ENCODE peak calls at places on chromosomes 13 and 19, in five cellular contexts. One of them, this sample, is unnamed.

GRCh38 chr13:51849145-51850101 is 4.4 kb upstream of the TMEM272 start:
- DNase-seq in GM12865: peak; percentile 51
- DNase-seq in BJ: no peak
- DNase-seq in A673: peak; percentile 59
- DNase-seq in left ventricle myocardium inferior: peak; percentile 35
- DNase-seq in this sample: no peak

GRCh38 chr13:36979361-36980040 is 19.6 kb downstream of the ALG5 start:
- DNase-seq in left ventricle myocardium inferior: no peak
- DNase-seq in BJ: no peak
- DNase-seq in GM12865: no peak
- DNase-seq in A673: no peak
- DNase-seq in this sample: no peak

GRCh38 chr19:22784051-22784450 is at the start of gene ZNF99:
- DNase-seq in left ventricle myocardium inferior: peak; percentile 74
- DNase-seq in BJ: no peak
- DNase-seq in A673: no peak
- DNase-seq in GM12865: no peak
- DNase-seq in this sample: no peak

GRCh38 chr19:43699506-43700367 is 16.1 kb upstream of the IRGC start:
- DNase-seq in BJ: no peak
- DNase-seq in GM12865: no peak
- DNase-seq in A673: peak; percentile 49
- DNase-seq in left ventricle myocardium inferior: peak; percentile 23
- DNase-seq in this sample: no peak

GRCh38 chr13:44876782-44877324 is 112.4 kb downstream of the NUFIP1 start:
- DNase-seq in left ventricle myocardium inferior: no peak
- DNase-seq in A673: no peak
- DNase-seq in BJ: no peak
- DNase-seq in GM12865: peak; percentile 3
- DNase-seq in this sample: no peak

GRCh38 chr19:50205681-50206138 is 2.3 kb downstream of the MYH14 start:
- DNase-seq in A673: no peak
- DNase-seq in left ventricle myocardium inferior: no peak
- DNase-seq in BJ: no peak
- DNase-seq in GM12865: no peak
- DNase-seq in this sample: no peak

GRCh38 chr19:55626350-55626749 is 2.0 kb upstream of the ZNF784 start:
- DNase-seq in A673: no peak
- DNase-seq in BJ: no peak
- DNase-seq in left ventricle myocardium inferior: no peak
- DNase-seq in GM12865: peak; percentile 80
- DNase-seq in this sample: no peak

GRCh38 chr19:47353307-47353712 is 4.2 kb downstream of the DHX34 start:
- DNase-seq in BJ: no peak
- DNase-seq in left ventricle myocardium inferior: peak; percentile 49
- DNase-seq in A673: no peak
- DNase-seq in GM12865: no peak
- DNase-seq in this sample: no peak

GRCh38 chr19:49335071-49335783 is at the start of gene CD37:
- DNase-seq in BJ: no peak
- DNase-seq in A673: no peak
- DNase-seq in left ventricle myocardium inferior: no peak
- DNase-seq in GM12865: peak; percentile 80
- DNase-seq in this sample: no peak

GRCh38 chr19:40601061-40601973 is at the start of gene LTBP4:
- DNase-seq in left ventricle myocardium inferior: peak; percentile 78
- DNase-seq in BJ: no peak
- DNase-seq in A673: peak; percentile 59
- DNase-seq in GM12865: no peak
- DNase-seq in this sample: no peak

GRCh38 chr19:40603719-40604646 is 2.8 kb downstream of the LTBP4 start:
- DNase-seq in A673: peak; percentile 100
- DNase-seq in left ventricle myocardium inferior: peak; percentile 98
- DNase-seq in GM12865: peak; percentile 98
- DNase-seq in BJ: peak; percentile 85
- DNase-seq in this sample: peak; percentile 72

GRCh38 chr19:40605201-40605971 is 4.2 kb downstream of the LTBP4 start:
- DNase-seq in GM12865: peak; percentile 90
- DNase-seq in left ventricle myocardium inferior: peak; percentile 72
- DNase-seq in BJ: no peak
- DNase-seq in A673: peak; percentile 86
- DNase-seq in this sample: no peak

GRCh38 chr19:40604647-40605200 is 3.6 kb downstream of the LTBP4 start:
- DNase-seq in left ventricle myocardium inferior: no peak
- DNase-seq in BJ: no peak
- DNase-seq in GM12865: peak; percentile 40
- DNase-seq in A673: no peak
- DNase-seq in this sample: no peak

DNA sequence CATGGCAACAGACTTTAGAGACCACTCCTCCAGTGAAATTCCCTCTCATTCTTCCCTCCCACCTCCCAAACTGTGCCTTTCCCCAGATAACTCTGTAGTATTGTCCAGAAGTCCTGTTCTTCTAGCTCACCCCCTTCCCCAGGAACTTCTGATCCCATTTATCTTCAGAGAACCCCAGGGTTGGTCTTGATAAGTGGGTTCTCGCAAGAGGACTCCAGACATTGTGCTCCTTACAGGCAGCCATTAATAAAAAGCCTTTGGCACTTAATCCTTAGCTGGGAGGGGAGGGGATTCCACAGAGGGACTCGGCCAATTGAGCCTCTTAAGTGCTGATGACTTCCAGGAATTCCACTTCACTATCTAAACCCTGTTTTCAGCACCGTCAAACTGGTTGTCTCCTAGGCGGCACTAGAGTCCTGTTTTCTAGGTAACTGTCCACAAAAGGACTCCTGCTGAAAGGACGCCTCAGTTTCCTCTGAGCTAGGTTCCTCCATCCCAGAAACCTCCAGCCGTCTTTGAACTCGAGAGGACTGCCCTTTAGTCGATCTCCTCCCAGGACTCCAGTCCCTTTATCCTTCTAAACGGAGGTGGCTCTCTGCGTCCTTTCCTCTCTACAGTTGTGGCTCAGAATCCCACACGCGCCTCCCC is 2.0 kb downstream of the LTBP4 start:
- DNase-seq in A673: peak; percentile 76
- DNase-seq in BJ: no peak
- DNase-seq in left ventricle myocardium inferior: no peak
- DNase-seq in GM12865: no peak
- DNase-seq in this sample: no peak
- TF ChIP-seq CTCF in A673: no peak
- TF ChIP-seq CTCF in BJ: peak; percentile 20
- TF ChIP-seq CTCF in left ventricle myocardium inferior: no peak
- TF ChIP-seq CTCF in GM12865: no peak
- TF ChIP-seq CTCF in this sample: no peak

DNA sequence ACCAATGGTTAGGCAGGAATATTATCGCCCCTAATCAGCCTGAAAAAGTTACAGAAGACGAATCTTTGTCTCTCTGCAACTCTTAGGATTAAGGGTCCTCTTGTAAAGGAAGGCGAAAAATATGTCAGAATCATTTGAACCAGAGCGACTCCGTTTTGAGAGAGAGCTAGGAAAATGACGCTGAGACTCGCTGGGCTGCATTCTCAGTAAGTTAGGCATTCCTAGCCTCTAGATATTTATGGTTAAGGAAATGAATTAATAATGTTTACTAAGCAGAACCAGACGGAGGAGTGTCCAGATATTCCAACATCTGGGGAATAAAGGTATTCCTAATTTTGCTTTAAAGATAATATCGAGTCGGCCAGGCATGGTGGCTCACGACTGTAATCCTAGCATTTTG is 755 bp upstream of the ZNF726 start:
- DNase-seq in A673: no peak
- DNase-seq in left ventricle myocardium inferior: no peak
- DNase-seq in BJ: no peak
- DNase-seq in GM12865: no peak
- DNase-seq in this sample: no peak
- H3K4me3 ChIP-seq in A673: no peak overlapping the region
- H3K4me3 ChIP-seq in left ventricle myocardium inferior: peak overlapping the region; percentile 77
- H3K4me3 ChIP-seq in BJ: peak overlapping the region; percentile 69
- H3K4me3 ChIP-seq in GM12865: no peak overlapping the region
- H3K4me3 ChIP-seq in this sample: peak overlapping the region; percentile 76

DNA sequence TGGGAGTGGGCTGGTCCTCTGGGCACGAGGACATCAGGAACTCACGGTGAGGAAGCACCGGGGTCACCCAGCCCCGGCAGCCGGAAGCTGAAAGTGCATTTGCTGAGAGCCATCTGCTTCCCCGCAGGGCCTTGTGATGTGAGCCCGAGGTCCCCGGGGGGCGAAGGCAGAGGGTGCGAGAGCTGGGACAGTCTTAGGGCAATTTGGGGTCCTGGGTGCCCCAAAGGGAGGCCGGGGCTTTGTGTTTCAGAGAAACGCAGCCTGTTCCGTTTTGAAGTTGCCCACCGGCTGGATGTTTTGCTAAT is 4.8 kb downstream of the F2RL3 start:
- DNase-seq in GM12865: peak; percentile 61
- DNase-seq in left ventricle myocardium inferior: no peak
- DNase-seq in A673: no peak
- DNase-seq in BJ: no peak
- DNase-seq in this sample: no peak
- TF ChIP-seq CTCF in GM12865: no peak
- TF ChIP-seq CTCF in left ventricle myocardium inferior: no peak
- TF ChIP-seq CTCF in A673: no peak
- TF ChIP-seq CTCF in BJ: no peak
- TF ChIP-seq CTCF in this sample: no peak

GRCh38 chr19:2330255-2330631 is 1.8 kb downstream of the SPPL2B start:
- DNase-seq in GM12865: no peak
- DNase-seq in A673: no peak
- DNase-seq in left ventricle myocardium inferior: no peak
- DNase-seq in BJ: no peak
- DNase-seq in this sample: no peak

GRCh38 chr19:2328401-2329161 is at the start of the genes LSM7 and SPPL2B:
- DNase-seq in left ventricle myocardium inferior: peak; percentile 90
- DNase-seq in GM12865: peak; percentile 95
- DNase-seq in BJ: peak; percentile 38
- DNase-seq in A673: peak; percentile 94
- DNase-seq in this sample: no peak

GRCh38 chr19:2329162-2329505 is 650 bp downstream of the SPPL2B start:
- DNase-seq in A673: no peak
- DNase-seq in GM12865: no peak
- DNase-seq in BJ: no peak
- DNase-seq in left ventricle myocardium inferior: no peak
- DNase-seq in this sample: no peak

GRCh38 chr19:2330632-2331284 is 2.3 kb downstream of the SPPL2B start:
- DNase-seq in BJ: no peak
- DNase-seq in A673: no peak
- DNase-seq in left ventricle myocardium inferior: no peak
- DNase-seq in GM12865: no peak
- DNase-seq in this sample: no peak

DNA sequence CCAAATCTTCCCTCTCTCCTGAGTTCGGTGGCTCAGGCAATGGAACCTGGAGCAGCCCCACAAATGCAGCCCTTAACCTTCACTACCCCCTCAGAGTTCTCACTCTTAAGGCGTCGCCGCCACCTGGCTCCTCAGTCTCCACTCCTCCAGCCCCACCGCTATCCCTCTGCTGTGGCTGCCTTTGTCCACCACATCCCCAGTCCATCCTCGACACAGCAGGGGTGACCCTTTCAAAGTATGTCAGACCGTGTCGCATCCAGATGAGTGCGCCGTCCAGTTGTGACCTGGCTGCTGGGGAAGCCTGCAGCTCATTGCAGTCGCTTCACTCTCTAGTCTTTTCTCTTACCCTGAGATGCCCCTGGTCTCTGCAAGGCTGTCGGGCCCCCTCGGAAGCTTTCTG is 1.0 kb downstream of the SPPL2B start:
- DNase-seq in BJ: no peak
- DNase-seq in GM12865: no peak
- DNase-seq in A673: no peak
- DNase-seq in left ventricle myocardium inferior: no peak
- DNase-seq in this sample: no peak
- H3K4me3 ChIP-seq in BJ: peak overlapping the region; percentile 95
- H3K4me3 ChIP-seq in GM12865: peak overlapping the region; percentile 89
- H3K4me3 ChIP-seq in A673: peak overlapping the region; percentile 99
- H3K4me3 ChIP-seq in left ventricle myocardium inferior: peak overlapping the region; percentile 97
- H3K4me3 ChIP-seq in this sample: peak overlapping the region; percentile 98

DNA sequence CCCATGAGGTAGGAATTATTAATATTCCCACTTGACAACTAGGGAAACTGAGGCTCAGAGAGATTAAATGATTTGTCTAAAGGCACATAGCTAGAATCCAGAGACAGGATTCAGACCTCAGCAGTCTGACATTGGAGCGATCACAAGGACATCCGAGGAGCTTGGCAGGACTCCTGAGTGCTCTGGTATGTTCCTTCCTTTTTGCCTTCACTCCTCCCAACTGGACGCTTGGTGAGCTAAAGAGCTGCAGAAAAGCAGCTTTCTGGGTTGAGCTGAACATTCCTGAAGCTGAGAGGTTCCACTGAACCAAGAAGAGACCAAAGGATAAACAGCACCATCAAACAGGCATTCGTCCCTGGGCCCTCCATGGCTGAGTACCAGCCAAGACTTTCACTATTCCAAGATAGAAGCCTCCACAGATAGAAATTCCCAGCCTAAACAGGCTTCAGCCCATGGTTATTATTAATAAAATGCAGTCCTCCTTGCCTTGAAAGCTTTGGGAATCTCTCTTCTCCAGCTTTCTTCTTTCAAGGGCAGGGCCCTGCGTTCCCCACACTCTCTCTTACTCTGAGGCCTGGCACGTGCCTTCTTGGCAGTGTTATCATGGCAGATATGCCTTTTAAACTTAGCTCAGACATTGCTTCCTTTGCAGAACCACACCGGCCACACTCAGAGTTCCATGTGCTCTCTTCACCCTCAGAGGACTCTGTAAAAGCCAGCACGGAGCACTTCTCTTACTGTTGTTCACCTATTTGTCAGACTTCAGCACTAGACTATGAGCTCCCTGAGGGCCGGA is 97.1 kb downstream of the CYSLTR2 start:
- DNase-seq in A673: no peak
- DNase-seq in BJ: no peak
- DNase-seq in left ventricle myocardium inferior: peak; percentile 48
- DNase-seq in GM12865: no peak
- DNase-seq in this sample: no peak
- TF ChIP-seq CTCF in A673: no peak
- TF ChIP-seq CTCF in BJ: peak; percentile 32
- TF ChIP-seq CTCF in left ventricle myocardium inferior: peak; percentile 28
- TF ChIP-seq CTCF in GM12865: no peak
- TF ChIP-seq CTCF in this sample: peak; percentile 21

GRCh38 chr13:28494861-28495585 is at the start of gene FLT1:
- DNase-seq in GM12865: peak; percentile 14
- DNase-seq in BJ: no peak
- DNase-seq in A673: peak; percentile 42
- DNase-seq in left ventricle myocardium inferior: peak; percentile 77
- DNase-seq in this sample: no peak

GRCh38 chr13:28495586-28496564 is 947 bp upstream of the FLT1 start:
- DNase-seq in BJ: no peak
- DNase-seq in left ventricle myocardium inferior: no peak
- DNase-seq in GM12865: no peak
- DNase-seq in A673: no peak
- DNase-seq in this sample: no peak

GRCh38 chr13:28492527-28493367 is 2.2 kb downstream of the FLT1 start:
- DNase-seq in left ventricle myocardium inferior: no peak
- DNase-seq in GM12865: no peak
- DNase-seq in A673: no peak
- DNase-seq in BJ: peak; percentile 15
- DNase-seq in this sample: no peak

GRCh38 chr13:28493740-28494536 is 990 bp downstream of the FLT1 start:
- DNase-seq in BJ: no peak
- DNase-seq in A673: no peak
- DNase-seq in GM12865: no peak
- DNase-seq in left ventricle myocardium inferior: no peak
- DNase-seq in this sample: no peak

DNA sequence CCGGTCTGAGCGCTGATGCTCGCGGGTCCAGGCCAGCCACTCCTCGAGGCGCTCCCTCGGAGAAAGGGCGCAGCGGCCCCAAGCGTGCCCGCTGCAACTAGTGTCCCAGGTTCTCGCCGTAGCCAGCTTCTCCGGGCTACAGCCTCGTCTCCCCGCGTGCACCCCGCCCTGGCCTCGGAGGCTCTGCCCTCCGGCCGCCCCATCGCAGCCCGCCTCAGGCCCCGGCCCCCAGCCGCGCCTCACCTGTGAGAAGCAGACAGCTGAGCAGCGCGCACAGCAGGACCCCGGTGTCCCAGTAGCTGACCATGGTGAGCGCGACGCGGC is 429 bp downstream of the FLT1 start:
- DNase-seq in A673: peak; percentile 27
- DNase-seq in left ventricle myocardium inferior: no peak
- DNase-seq in GM12865: peak; percentile 15
- DNase-seq in BJ: no peak
- DNase-seq in this sample: no peak
- H3K4me3 ChIP-seq in A673: peak overlapping the region; percentile 73
- H3K4me3 ChIP-seq in left ventricle myocardium inferior: peak overlapping the region; percentile 75
- H3K4me3 ChIP-seq in GM12865: peak overlapping the region; percentile 38
- H3K4me3 ChIP-seq in BJ: peak overlapping the region; percentile 93
- H3K4me3 ChIP-seq in this sample: no peak overlapping the region

This sample was measured in epithelial cell of proximal tubule.